ENCODE peak calls at places on chromosome 10, in six cellular contexts. H is left ventricle myocardium inferior, N is cardiac muscle cell, C is IMR-90, U is dorsolateral prefrontal cortex, Y is GM23248. T is an unnamed sample.
A peak's percentile ranks its signal among the peaks of the same experiment; 100 is the strongest.

GRCh38 chr10:132714096-132714721 is 71.7 kb downstream of the NKX6-2 start:
- DNase-seq in H (peak; percentile 16), Y (no peak), U (peak; percentile 92), N (no peak), C (no peak), T (no peak)

GRCh38 chr10:124643281-124644009 is 100.7 kb downstream of the FAM53B start:
- DNase-seq in N (no peak), H (no peak), C (no peak), U (no peak), Y (no peak), T (no peak)

GRCh38 chr10:132407243-132407746 is 10.3 kb downstream of the PWWP2B start:
- DNase-seq in N (no peak), Y (no peak), U (no peak), C (no peak), H (peak; percentile 74), T (no peak)

GRCh38 chr10:100356067-100357017 is 9.3 kb downstream of the SCD start:
- DNase-seq in N (no peak), Y (no peak), H (no peak), U (no peak), C (no peak), T (no peak)

GRCh38 chr10:128774979-128775378 is 648.8 kb upstream of the MKI67 start:
- DNase-seq in Y (no peak), C (no peak), U (no peak), N (no peak), H (no peak), T (no peak)

GRCh38 chr10:97190452-97190851 is 4.7 kb upstream of the SLIT1 start:
- DNase-seq in N (no peak), Y (no peak), H (no peak), U (peak; percentile 49), C (no peak), T (no peak)

GRCh38 chr10:11757452-11757819 is 15.3 kb downstream of the ECHDC3 start:
- DNase-seq in Y (peak; percentile 88), H (peak; percentile 54), C (peak; percentile 91), N (peak; percentile 94), U (no peak), T (peak; percentile 86)

GRCh38 chr10:79137826-79138225 is 69.1 kb downstream of the ZMIZ1 start:
- DNase-seq in Y (no peak), N (peak; percentile 52), U (no peak), C (peak; percentile 62), H (peak; percentile 57), T (no peak)

GRCh38 chr10:43874984-43875383 is 226.3 kb upstream of the ZNF32 start:
- DNase-seq in Y (no peak), N (no peak), U (no peak), H (no peak), C (no peak), T (no peak)

GRCh38 chr10:93815304-93816091 is 57.8 kb downstream of the LGI1 start:
- DNase-seq in U (no peak), N (no peak), H (no peak), C (no peak), Y (no peak), T (no peak)

DNA sequence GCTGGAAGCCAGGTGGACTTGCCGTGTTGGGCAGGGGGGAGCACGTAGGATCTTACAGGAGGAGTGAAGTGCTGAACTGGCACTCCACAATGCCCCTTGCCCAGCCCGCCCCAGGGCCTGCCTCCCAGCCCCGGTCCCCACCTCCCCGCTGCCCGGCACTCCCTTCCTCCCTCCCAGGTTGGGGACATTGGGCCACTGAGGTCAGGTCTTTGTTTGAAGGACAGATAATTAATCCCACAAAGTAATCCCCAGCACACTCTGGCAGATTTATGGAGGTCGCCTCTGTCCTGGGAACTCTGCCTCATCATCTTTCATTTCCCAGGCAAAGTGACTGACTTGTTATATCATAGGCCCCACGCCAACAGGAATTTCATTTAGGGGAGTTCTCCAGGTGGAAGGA is 122.8 kb downstream of the C10orf105 start:
- DNase-seq in C (no peak), N (no peak), U (no peak), Y (no peak), H (no peak), T (no peak)
- H3K27ac ChIP-seq in C (no peak overlapping the region), N (no peak overlapping the region), U (peak overlapping the region; percentile 91), Y (no peak overlapping the region), H (no peak overlapping the region), T (no peak overlapping the region)

GRCh38 chr10:129958686-129959543 is 5.2 kb downstream of the EBF3 start:
- DNase-seq in U (no peak), N (no peak), Y (no peak), C (no peak), H (no peak), T (no peak)
- H3K4me3 ChIP-seq in U (no peak overlapping the region), N (peak overlapping the region; percentile 15), Y (no peak overlapping the region), C (no peak overlapping the region), H (peak overlapping the region; percentile 75), T (peak overlapping the region; percentile 34)

GRCh38 chr10:73874267-73875138 is at the start of gene CAMK2G:
- DNase-seq in Y (peak; percentile 94), N (peak; percentile 84), U (peak; percentile 39), H (peak; percentile 86), C (peak; percentile 79), T (peak; percentile 74)
- H3K27ac ChIP-seq in Y (no peak within 1 kb of the TSS), N (no peak within 1 kb of the TSS), U (peak within 1 kb of the TSS; percentile 74), H (peak within 1 kb of the TSS; percentile 79), C (peak within 1 kb of the TSS; percentile 83), T (no peak within 1 kb of the TSS)

GRCh38 chr10:48568131-48568530 is 36.7 kb downstream of the ARHGAP22 start:
- DNase-seq in Y (no peak), N (no peak), U (no peak), H (no peak), C (no peak), T (no peak)
- H3K4me3 ChIP-seq in Y (no peak overlapping the region), N (no peak overlapping the region), U (no peak overlapping the region), H (no peak overlapping the region), C (no peak overlapping the region), T (no peak overlapping the region)

GRCh38 chr10:3077506-3077905 is 10.2 kb downstream of the PFKP start:
- DNase-seq in N (no peak), U (no peak), Y (no peak), H (no peak), C (no peak), T (no peak)
- H3K27ac ChIP-seq in N (peak overlapping the region; percentile 83), U (no peak overlapping the region), Y (no peak overlapping the region), H (no peak overlapping the region), C (no peak overlapping the region), T (no peak overlapping the region)

DNA sequence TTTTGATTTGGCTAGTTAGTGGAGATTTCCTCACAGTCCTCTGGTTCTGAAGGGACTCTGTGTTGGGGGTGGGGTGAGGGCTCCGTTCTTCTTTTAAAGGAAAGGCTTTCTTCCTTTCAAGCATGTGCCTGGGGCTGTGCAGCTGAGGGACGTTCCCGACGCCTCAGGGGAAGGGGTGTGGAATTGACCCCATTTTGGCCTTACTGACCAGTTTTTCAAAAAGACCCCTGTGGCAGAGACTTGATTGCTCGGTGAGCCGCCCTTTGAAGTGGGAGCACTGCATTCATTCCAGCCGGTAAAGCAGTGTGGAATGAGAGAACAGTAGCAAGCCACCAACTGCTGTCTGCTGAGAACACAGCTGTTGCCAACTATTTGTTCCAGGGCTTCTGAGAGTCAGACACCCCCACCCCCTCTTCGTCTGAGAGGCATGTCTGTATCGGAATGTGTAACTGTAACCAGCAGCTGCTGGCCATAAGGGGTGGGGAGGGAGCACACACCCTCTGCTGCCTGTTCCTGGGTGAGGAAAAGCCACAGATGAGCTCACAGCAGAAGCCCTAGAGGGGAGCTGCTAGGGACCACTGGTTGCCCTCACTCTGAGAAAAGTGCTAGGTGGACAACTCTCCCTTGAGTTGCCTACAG is 33.1 kb downstream of the WBP1L start:
- DNase-seq in U (peak; percentile 60), C (peak; percentile 98), Y (peak; percentile 96), H (peak; percentile 84), N (peak; percentile 98), T (peak; percentile 96)
- H3K4me3 ChIP-seq in U (peak overlapping the region; percentile 45), C (peak overlapping the region; percentile 22), Y (peak overlapping the region; percentile 53), H (peak overlapping the region; percentile 74), N (peak overlapping the region; percentile 8), T (peak overlapping the region; percentile 56)